ENCODE peak calls at places on chromosomes 11 and 22, in five cellular contexts. One of them, this sample, is unnamed.

GRCh38 chr22:39183991-39184585 is 31.6 kb upstream of the CBX7 start:
- DNase-seq in H1: no peak
- DNase-seq in IMR-90: peak
- DNase-seq in neuronal stem cell: no peak
- DNase-seq in mesenchymal stem cell: peak
- DNase-seq in this sample: no peak

GRCh38 chr22:19057999-19058491 is 64.2 kb downstream of the DGCR2 start:
- DNase-seq in mesenchymal stem cell: no peak
- DNase-seq in neuronal stem cell: no peak
- DNase-seq in H1: no peak
- DNase-seq in IMR-90: no peak
- DNase-seq in this sample: no peak

GRCh38 chr11:17845431-17845881 is 110.9 kb downstream of the KCNC1 start:
- DNase-seq in neuronal stem cell: no peak
- DNase-seq in IMR-90: peak
- DNase-seq in H1: no peak
- DNase-seq in mesenchymal stem cell: peak
- DNase-seq in this sample: no peak

GRCh38 chr11:11845066-11845465 is 3.3 kb downstream of the USP47 start:
- DNase-seq in mesenchymal stem cell: no peak
- DNase-seq in neuronal stem cell: no peak
- DNase-seq in H1: no peak
- DNase-seq in IMR-90: no peak
- DNase-seq in this sample: no peak

GRCh38 chr11:131614514-131615085 is 244.2 kb downstream of the NTM start:
- DNase-seq in IMR-90: no peak
- DNase-seq in H1: no peak
- DNase-seq in neuronal stem cell: no peak
- DNase-seq in mesenchymal stem cell: no peak
- DNase-seq in this sample: no peak

GRCh38 chr11:65288706-65289536 is 25.7 kb upstream of the CDC42EP2 start:
- DNase-seq in IMR-90: no peak
- DNase-seq in H1: no peak
- DNase-seq in mesenchymal stem cell: no peak
- DNase-seq in neuronal stem cell: no peak
- DNase-seq in this sample: no peak

GRCh38 chr11:71256080-71256479 is 3.7 kb upstream of the SHANK2 start:
- DNase-seq in IMR-90: no peak
- DNase-seq in neuronal stem cell: no peak
- DNase-seq in H1: no peak
- DNase-seq in mesenchymal stem cell: no peak
- DNase-seq in this sample: peak

GRCh38 chr22:26054846-26055245 is 114.4 kb upstream of the SEZ6L start:
- DNase-seq in mesenchymal stem cell: no peak
- DNase-seq in IMR-90: no peak
- DNase-seq in neuronal stem cell: no peak
- DNase-seq in H1: no peak
- DNase-seq in this sample: no peak

GRCh38 chr11:132472411-132473205 is 1059.7 kb downstream of the OPCML start:
- DNase-seq in IMR-90: no peak
- DNase-seq in mesenchymal stem cell: no peak
- DNase-seq in H1: no peak
- DNase-seq in neuronal stem cell: no peak
- DNase-seq in this sample: no peak

GRCh38 chr11:119108857-119109221 is 1.7 kb downstream of the C2CD2L start:
- DNase-seq in neuronal stem cell: no peak
- DNase-seq in IMR-90: no peak
- DNase-seq in mesenchymal stem cell: no peak
- DNase-seq in H1: no peak
- DNase-seq in this sample: no peak

GRCh38 chr11:93668171-93668570 is 6.7 kb downstream of the CEP295 start:
- DNase-seq in neuronal stem cell: no peak
- DNase-seq in mesenchymal stem cell: no peak
- DNase-seq in H1: no peak
- DNase-seq in IMR-90: peak
- DNase-seq in this sample: no peak

GRCh38 chr11:102436546-102436945 is 16.0 kb downstream of the TMEM123 start:
- DNase-seq in H1: no peak
- DNase-seq in neuronal stem cell: no peak
- DNase-seq in IMR-90: peak
- DNase-seq in mesenchymal stem cell: no peak
- DNase-seq in this sample: no peak

GRCh38 chr22:49197500-49197899 is 630.2 kb downstream of the BRD1 start:
- DNase-seq in neuronal stem cell: no peak
- DNase-seq in mesenchymal stem cell: no peak
- DNase-seq in H1: peak
- DNase-seq in IMR-90: no peak
- DNase-seq in this sample: peak

GRCh38 chr11:39247570-39248137 is 2211.8 kb downstream of the LRRC4C start:
- DNase-seq in IMR-90: no peak
- DNase-seq in mesenchymal stem cell: no peak
- DNase-seq in H1: no peak
- DNase-seq in neuronal stem cell: no peak
- DNase-seq in this sample: no peak

GRCh38 chr11:79121351-79121750 is 319.5 kb downstream of the TENM4 start:
- DNase-seq in neuronal stem cell: no peak
- DNase-seq in IMR-90: peak
- DNase-seq in mesenchymal stem cell: no peak
- DNase-seq in H1: no peak
- DNase-seq in this sample: no peak

GRCh38 chr11:79113099-79113498 is 327.7 kb downstream of the TENM4 start:
- DNase-seq in mesenchymal stem cell: no peak
- DNase-seq in IMR-90: no peak
- DNase-seq in neuronal stem cell: no peak
- DNase-seq in H1: no peak
- DNase-seq in this sample: no peak

GRCh38 chr11:79119491-79120284 is 321.1 kb downstream of the TENM4 start:
- DNase-seq in mesenchymal stem cell: no peak
- DNase-seq in H1: no peak
- DNase-seq in IMR-90: no peak
- DNase-seq in neuronal stem cell: peak
- DNase-seq in this sample: no peak

GRCh38 chr11:79116600-79116999 is 324.2 kb downstream of the TENM4 start:
- DNase-seq in H1: no peak
- DNase-seq in IMR-90: no peak
- DNase-seq in neuronal stem cell: no peak
- DNase-seq in mesenchymal stem cell: no peak
- DNase-seq in this sample: no peak

DNA sequence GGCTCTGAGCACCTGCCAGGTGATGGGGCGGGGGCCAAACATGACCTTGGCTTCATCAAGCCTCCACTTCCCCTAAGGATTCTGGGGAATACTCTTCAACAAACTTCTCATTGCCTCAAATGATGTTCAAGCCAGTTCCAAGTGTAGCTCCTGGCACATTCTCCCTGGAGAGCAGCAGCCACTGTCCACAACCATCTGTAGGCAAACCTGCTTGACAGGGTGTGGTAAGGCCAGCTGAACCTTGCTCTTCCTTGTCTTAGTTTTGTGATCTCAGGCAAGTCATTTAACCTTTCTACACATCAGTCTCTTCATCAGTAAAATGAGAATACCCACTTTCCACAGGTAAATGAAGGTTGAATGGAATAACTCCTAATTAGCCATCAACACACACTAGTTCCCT is 323.3 kb downstream of the TENM4 start:
- DNase-seq in mesenchymal stem cell: no peak
- DNase-seq in H1: no peak
- DNase-seq in IMR-90: no peak
- DNase-seq in neuronal stem cell: no peak
- DNase-seq in this sample: no peak
- H4K91ac ChIP-seq in mesenchymal stem cell: no peak
- H4K91ac ChIP-seq in H1: no peak
- H4K91ac ChIP-seq in IMR-90: no peak
- H4K91ac ChIP-seq in neuronal stem cell: no peak
- H4K91ac ChIP-seq in this sample: no peak

GRCh38 chr11:76669901-76670474 is 559 bp downstream of the LRRC32 start:
- DNase-seq in IMR-90: peak
- DNase-seq in mesenchymal stem cell: peak
- DNase-seq in neuronal stem cell: no peak
- DNase-seq in H1: no peak
- DNase-seq in this sample: no peak
- H4K91ac ChIP-seq in IMR-90: peak
- H4K91ac ChIP-seq in mesenchymal stem cell: peak
- H4K91ac ChIP-seq in neuronal stem cell: no peak
- H4K91ac ChIP-seq in H1: no peak
- H4K91ac ChIP-seq in this sample: no peak

GRCh38 chr11:69121621-69122336 is 34.0 kb upstream of the SMIM38 start:
- DNase-seq in mesenchymal stem cell: no peak
- DNase-seq in IMR-90: no peak
- DNase-seq in H1: no peak
- DNase-seq in neuronal stem cell: no peak
- DNase-seq in this sample: no peak

GRCh38 chr11:69121021-69121420 is 34.7 kb upstream of the SMIM38 start:
- DNase-seq in IMR-90: no peak
- DNase-seq in neuronal stem cell: no peak
- DNase-seq in mesenchymal stem cell: no peak
- DNase-seq in H1: no peak
- DNase-seq in this sample: no peak

GRCh38 chr11:69123593-69124545 is 31.9 kb upstream of the SMIM38 start:
- DNase-seq in neuronal stem cell: no peak
- DNase-seq in IMR-90: no peak
- DNase-seq in mesenchymal stem cell: no peak
- DNase-seq in H1: no peak
- DNase-seq in this sample: no peak

GRCh38 chr11:69122642-69123431 is 32.9 kb upstream of the SMIM38 start:
- DNase-seq in H1: peak
- DNase-seq in mesenchymal stem cell: peak
- DNase-seq in IMR-90: peak
- DNase-seq in neuronal stem cell: peak
- DNase-seq in this sample: peak

DNA sequence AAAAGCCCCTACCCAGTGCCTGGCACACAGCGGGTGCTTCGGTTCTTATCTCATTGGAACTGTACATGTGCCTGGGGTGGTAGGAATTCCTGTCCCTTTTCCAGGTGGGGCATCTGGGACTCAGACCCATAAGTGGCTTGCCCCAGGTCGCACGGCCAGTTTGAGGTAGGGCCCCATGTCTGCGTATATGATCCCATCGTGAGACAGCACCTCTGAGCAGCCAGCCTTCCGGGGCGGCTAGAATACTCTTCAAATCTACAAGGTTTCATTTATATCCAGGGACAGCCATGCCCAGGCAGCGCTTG is 33.4 kb upstream of the SMIM38 start:
- DNase-seq in mesenchymal stem cell: no peak
- DNase-seq in H1: no peak
- DNase-seq in IMR-90: no peak
- DNase-seq in neuronal stem cell: no peak
- DNase-seq in this sample: no peak
- H4K91ac ChIP-seq in mesenchymal stem cell: no peak
- H4K91ac ChIP-seq in H1: peak
- H4K91ac ChIP-seq in IMR-90: peak
- H4K91ac ChIP-seq in neuronal stem cell: no peak
- H4K91ac ChIP-seq in this sample: peak

GRCh38 chr11:115739878-115740277 is 235.7 kb upstream of the CADM1 start:
- DNase-seq in neuronal stem cell: no peak
- DNase-seq in IMR-90: no peak
- DNase-seq in mesenchymal stem cell: no peak
- DNase-seq in H1: no peak
- DNase-seq in this sample: no peak
- H4K91ac ChIP-seq in neuronal stem cell: no peak
- H4K91ac ChIP-seq in IMR-90: no peak
- H4K91ac ChIP-seq in mesenchymal stem cell: no peak
- H4K91ac ChIP-seq in H1: no peak
- H4K91ac ChIP-seq in this sample: no peak

DNA sequence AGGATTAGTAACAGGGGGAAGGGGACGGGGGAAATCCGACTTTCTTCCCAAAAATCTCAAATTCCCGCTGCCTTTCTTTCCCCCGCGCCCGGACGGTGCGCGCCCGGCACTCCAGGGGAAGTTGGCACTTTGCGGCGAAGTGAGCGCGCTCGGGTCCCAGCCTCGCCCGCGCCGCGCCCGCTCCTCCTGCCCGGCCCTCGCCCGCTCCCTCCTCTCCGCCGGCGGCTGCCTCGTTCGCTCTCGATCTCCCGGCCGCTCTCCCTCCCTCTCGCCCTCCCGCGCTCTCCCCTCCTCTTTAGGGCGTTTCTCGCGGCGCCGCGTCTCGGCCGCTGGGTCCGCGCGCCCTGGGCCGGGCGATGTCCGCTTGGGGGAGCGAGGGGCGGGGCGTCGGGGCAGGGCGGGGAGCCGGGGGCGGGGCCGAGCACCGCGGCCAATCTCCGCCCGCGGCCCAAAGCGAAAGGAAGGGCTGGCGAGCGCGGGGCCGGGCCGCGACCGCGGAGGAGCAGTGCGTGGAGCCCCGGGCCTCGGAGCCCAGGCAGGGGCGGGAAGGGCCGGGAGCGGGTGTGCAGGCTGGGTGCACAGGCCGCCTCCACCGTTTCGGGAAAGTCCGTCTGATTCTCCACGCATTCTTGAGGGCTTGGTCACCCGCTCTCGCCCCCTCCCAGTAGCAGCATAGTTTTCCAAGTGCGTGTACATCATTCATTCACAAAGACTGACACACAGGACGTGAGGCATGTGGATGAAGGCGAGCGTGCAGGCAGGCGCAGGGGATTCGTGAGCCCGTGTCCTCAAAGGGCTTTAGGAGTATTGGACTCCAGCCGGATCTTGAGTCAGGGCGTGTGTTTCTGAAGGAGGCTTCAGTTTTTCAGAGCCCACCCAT is 65.1 kb downstream of the ETS1 start:
- DNase-seq in IMR-90: peak
- DNase-seq in H1: peak
- DNase-seq in mesenchymal stem cell: peak
- DNase-seq in neuronal stem cell: peak
- DNase-seq in this sample: peak
- H4K91ac ChIP-seq in IMR-90: peak
- H4K91ac ChIP-seq in H1: peak
- H4K91ac ChIP-seq in mesenchymal stem cell: peak
- H4K91ac ChIP-seq in neuronal stem cell: no peak
- H4K91ac ChIP-seq in this sample: no peak

GRCh38 chr11:13080861-13081260 is 71.7 kb downstream of the RASSF10 start:
- DNase-seq in neuronal stem cell: no peak
- DNase-seq in H1: no peak
- DNase-seq in mesenchymal stem cell: no peak
- DNase-seq in IMR-90: no peak
- DNase-seq in this sample: no peak

GRCh38 chr11:13074714-13075464 is 65.8 kb downstream of the RASSF10 start:
- DNase-seq in mesenchymal stem cell: no peak
- DNase-seq in neuronal stem cell: no peak
- DNase-seq in H1: no peak
- DNase-seq in IMR-90: no peak
- DNase-seq in this sample: no peak

GRCh38 chr11:13082588-13082987 is 73.5 kb downstream of the RASSF10 start:
- DNase-seq in H1: no peak
- DNase-seq in IMR-90: no peak
- DNase-seq in mesenchymal stem cell: no peak
- DNase-seq in neuronal stem cell: no peak
- DNase-seq in this sample: no peak

GRCh38 chr11:13073119-13073981 is 64.2 kb downstream of the RASSF10 start:
- DNase-seq in mesenchymal stem cell: peak
- DNase-seq in H1: no peak
- DNase-seq in IMR-90: peak
- DNase-seq in neuronal stem cell: no peak
- DNase-seq in this sample: no peak

GRCh38 chr11:13076961-13077360 is 67.8 kb downstream of the RASSF10 start:
- DNase-seq in IMR-90: no peak
- DNase-seq in neuronal stem cell: no peak
- DNase-seq in mesenchymal stem cell: no peak
- DNase-seq in H1: no peak
- DNase-seq in this sample: no peak
- H4K91ac ChIP-seq in IMR-90: no peak
- H4K91ac ChIP-seq in neuronal stem cell: no peak
- H4K91ac ChIP-seq in mesenchymal stem cell: no peak
- H4K91ac ChIP-seq in H1: no peak
- H4K91ac ChIP-seq in this sample: no peak

GRCh38 chr11:41245184-41245583 is 214.3 kb downstream of the LRRC4C start:
- DNase-seq in neuronal stem cell: no peak
- DNase-seq in mesenchymal stem cell: no peak
- DNase-seq in H1: no peak
- DNase-seq in IMR-90: no peak
- DNase-seq in this sample: peak
- H4K91ac ChIP-seq in neuronal stem cell: no peak
- H4K91ac ChIP-seq in mesenchymal stem cell: no peak
- H4K91ac ChIP-seq in H1: no peak
- H4K91ac ChIP-seq in IMR-90: no peak
- H4K91ac ChIP-seq in this sample: no peak

This sample was measured in H9.